ENCODE peak calls at places on chromosomes 7 and 10, in seven cellular contexts. M is ELR; V is activated T-cell treated with anti-CD3 and anti-CD28 coated beads for 1 hour; T is fibroblast of the conjunctiva; P is mucosa of descending colon; U is activated CD4-positive, alpha-beta T cell treated with anti-CD3 and anti-CD28 coated beads for 48 hours; G is HTR-8/SVneo. R is an unnamed sample.

GRCh38 chr10:109701583-109702215 is 221.6 kb downstream of the XPNPEP1 start:
- DNase-seq in M (no peak), V (no peak), T (no peak), P (peak), U (no peak), G (no peak), R (no peak)

GRCh38 chr7:74012842-74013249 is 15.1 kb upstream of the ELN start:
- DNase-seq in M (peak), V (no peak), T (no peak), P (no peak), U (no peak), G (no peak), R (no peak)

GRCh38 chr7:47782792-47783191 is 165.5 kb downstream of the PKD1L1 start:
- DNase-seq in M (no peak), V (no peak), T (no peak), P (no peak), U (no peak), G (no peak), R (no peak)

GRCh38 chr7:124459101-124460052 is 306.2 kb downstream of the GPR37 start:
- DNase-seq in M (peak), V (no peak), T (peak), P (no peak), U (no peak), G (peak), R (no peak)

GRCh38 chr7:22137026-22137425 is 191.3 kb upstream of the CDCA7L start:
- DNase-seq in M (peak), V (no peak), T (no peak), P (no peak), U (no peak), G (no peak), R (no peak)

GRCh38 chr7:151060416-151061234 is 1.2 kb downstream of the SLC4A2 start:
- DNase-seq in M (peak), V (no peak), T (no peak), P (peak), U (peak), G (no peak), R (peak)

GRCh38 chr10:44197646-44198045 is 187.3 kb downstream of the CXCL12 start:
- DNase-seq in M (no peak), V (no peak), T (no peak), P (no peak), U (no peak), G (no peak), R (no peak)

GRCh38 chr7:80942261-80943041 is 23.6 kb upstream of the SEMA3C start:
- DNase-seq in M (peak), V (no peak), T (peak), P (peak), U (no peak), G (peak), R (peak)